ENCODE peak calls at places on chromosomes 11 and 22, in eight cellular contexts. V is prostate gland, Y is GM23338, X is stomach, C is H1, H is sigmoid colon, E is HCT116, G is spleen. A is an unnamed sample.

GRCh38 chr22:40857309-40857851 is 432 bp downstream of the XPNPEP3 start:
- DNase-seq in V (no peak), Y (no peak), X (no peak), C (no peak), H (no peak), E (no peak), G (no peak), A (no peak)

GRCh38 chr22:20241579-20242392 is 26.3 kb downstream of the RTN4R start:
- DNase-seq in V (no peak), Y (no peak), X (no peak), C (no peak), H (no peak), E (no peak), G (no peak), A (no peak)

GRCh38 chr11:116217006-116217405 is 555.8 kb downstream of the BUD13 start:
- DNase-seq in V (peak), Y (peak), X (no peak), C (no peak), H (no peak), E (peak), G (no peak), A (peak)

GRCh38 chr11:133911169-133911568 is 45.6 kb downstream of the IGSF9B start:
- DNase-seq in V (no peak), Y (no peak), X (no peak), C (no peak), H (no peak), E (no peak), G (no peak), A (no peak)

GRCh38 chr11:126109941-126110731 is 47.5 kb upstream of the CDON start:
- DNase-seq in V (no peak), Y (no peak), X (no peak), C (no peak), H (no peak), E (no peak), G (peak), A (no peak)

GRCh38 chr22:45476814-45477213 is 25.9 kb upstream of the FBLN1 start:
- DNase-seq in V (no peak), Y (no peak), X (no peak), C (no peak), H (no peak), E (no peak), G (no peak), A (no peak)

GRCh38 chr11:70399681-70400112 is 1.4 kb downstream of the CTTN start:
- DNase-seq in V (peak), Y (peak), X (peak), C (peak), H (peak), E (peak), G (no peak), A (peak)

GRCh38 chr11:77557553-77557952 is 32.2 kb upstream of the AQP11 start:
- DNase-seq in V (no peak), Y (peak), X (no peak), C (no peak), H (no peak), E (no peak), G (no peak), A (no peak)

GRCh38 chr11:67270256-67271211 is 4.3 kb downstream of the GRK2 start:
- DNase-seq in V (no peak), Y (peak), X (no peak), C (peak), H (peak), E (no peak), G (peak), A (no peak)

GRCh38 chr11:123047265-123047946 is 14.5 kb downstream of the HSPA8 start:
- DNase-seq in V (no peak), Y (no peak), X (no peak), C (no peak), H (peak), E (no peak), G (no peak), A (peak)

GRCh38 chr11:73252577-73253191 is 19.5 kb upstream of the P2RY6 start:
- DNase-seq in V (no peak), Y (peak), X (peak), C (no peak), H (peak), E (peak), G (no peak), A (peak)

GRCh38 chr11:121488641-121489040 is 35.9 kb upstream of the SORL1-AS1 start:
- DNase-seq in V (no peak), Y (no peak), X (no peak), C (no peak), H (no peak), E (no peak), G (no peak), A (no peak)

GRCh38 chr22:25083414-25084166 is 116.1 kb upstream of the CRYBB3 start:
- DNase-seq in V (no peak), Y (no peak), X (no peak), C (no peak), H (no peak), E (no peak), G (no peak), A (no peak)

GRCh38 chr11:108647701-108648527 is 17.0 kb upstream of the DDX10 start:
- DNase-seq in V (peak), Y (peak), X (peak), C (peak), H (no peak), E (peak), G (peak), A (peak)

GRCh38 chr11:5280582-5281102 is 10.9 kb upstream of the HBE1 start:
- DNase-seq in V (no peak), Y (peak), X (peak), C (no peak), H (no peak), E (peak), G (no peak), A (no peak)

GRCh38 chr11:91630916-91631673 is 593.5 kb upstream of the FAT3 start:
- DNase-seq in V (no peak), Y (no peak), X (no peak), C (no peak), H (no peak), E (no peak), G (no peak), A (no peak)

DNA sequence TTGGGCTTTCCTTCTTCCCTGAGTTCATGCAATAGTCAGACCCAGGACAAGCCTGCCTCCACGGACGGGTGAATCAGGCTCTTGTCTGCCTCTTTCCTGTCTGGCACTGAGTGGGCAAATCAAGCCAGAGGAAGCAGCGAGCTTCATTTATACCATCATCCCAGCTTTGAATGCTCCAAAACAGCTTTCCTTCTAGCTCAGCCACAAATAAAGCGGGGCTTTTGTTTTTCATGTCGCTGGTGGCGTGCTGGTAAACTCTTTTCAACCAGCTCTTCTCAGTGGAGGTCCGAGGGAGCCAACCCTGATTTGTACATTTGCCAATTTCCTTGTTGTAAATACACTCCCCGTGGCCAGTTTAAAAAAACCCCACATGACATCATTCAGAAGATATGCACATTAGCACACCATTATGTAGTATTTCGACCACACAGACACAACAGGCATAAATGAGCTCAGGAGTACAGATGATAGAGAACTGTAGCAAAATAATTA is 8.6 kb downstream of the C11orf91 start:
- DNase-seq in V (peak), Y (no peak), X (peak), C (no peak), H (peak), E (peak), G (no peak), A (no peak)
- H3K27ac ChIP-seq in V (peak), Y (no peak), X (peak), C (no peak), H (peak), E (peak), G (peak), A (peak)

DNA sequence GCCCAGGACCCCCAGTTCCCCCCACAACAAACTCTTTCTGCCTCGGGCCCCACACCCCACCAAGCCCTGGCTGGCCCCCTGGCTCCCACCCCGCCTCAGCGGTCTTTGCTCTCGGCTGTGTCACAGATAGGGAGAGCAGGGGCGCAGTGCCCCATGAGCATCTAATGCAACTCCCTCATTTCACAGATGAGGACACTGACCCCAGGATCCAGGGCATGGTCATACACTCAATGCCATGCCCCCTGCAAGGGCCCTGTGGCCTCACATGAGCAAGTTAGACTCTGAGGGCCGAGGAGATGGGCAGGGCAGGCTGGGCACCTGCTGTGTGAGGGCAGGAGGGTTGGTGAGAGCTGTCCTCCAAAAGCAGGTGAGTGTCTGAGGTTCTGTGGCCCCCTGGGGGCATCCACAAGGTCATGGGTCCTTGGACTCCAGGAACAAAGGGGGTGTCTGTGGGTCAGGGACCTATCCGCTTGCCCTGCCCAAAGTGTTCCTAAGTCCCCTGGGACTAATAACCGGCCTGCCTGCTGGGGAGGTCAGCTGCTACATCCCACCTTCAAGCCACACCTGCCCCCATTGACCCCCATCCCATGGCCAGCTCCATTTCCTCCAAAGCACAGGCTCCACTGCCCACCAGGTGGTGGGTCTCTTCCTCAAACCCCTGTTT is 2.5 kb downstream of the MIF start:
- DNase-seq in V (no peak), Y (no peak), X (no peak), C (no peak), H (peak), E (no peak), G (no peak), A (no peak)
- TF ChIP-seq POLR2AphosphoS5 in V (no peak), Y (peak), X (no peak), C (no peak), H (no peak), E (peak), G (peak), A (no peak)

GRCh38 chr22:43782448-43782847 is 29.7 kb downstream of the EFCAB6 start:
- DNase-seq in V (no peak), Y (no peak), X (no peak), C (no peak), H (no peak), E (no peak), G (no peak), A (no peak)

GRCh38 chr22:43789452-43789851 is 22.7 kb downstream of the EFCAB6 start:
- DNase-seq in V (no peak), Y (no peak), X (no peak), C (no peak), H (peak), E (no peak), G (no peak), A (peak)

GRCh38 chr22:43783777-43784176 is 28.3 kb downstream of the EFCAB6 start:
- DNase-seq in V (no peak), Y (peak), X (no peak), C (no peak), H (no peak), E (peak), G (no peak), A (no peak)
- TF ChIP-seq CTCF in V (no peak), Y (peak), X (no peak), C (peak), H (no peak), E (peak), G (no peak), A (no peak)

GRCh38 chr11:1454576-1454975 is 32.0 kb downstream of the MOB2 start:
- DNase-seq in V (no peak), Y (no peak), X (no peak), C (no peak), H (no peak), E (no peak), G (no peak), A (no peak)
- H3K27ac ChIP-seq in V (no peak), Y (no peak), X (no peak), C (no peak), H (no peak), E (no peak), G (no peak), A (no peak)